ENCODE peak calls at places on chromosomes 6 and 20, in eight cellular contexts. G is Peyer's patch, J is thoracic aorta, W is transverse colon, O is uterus, P is sigmoid colon, B is heart left ventricle, E is A549. F is an unnamed sample.

GRCh38 chr20:38202153-38202981 is 37.3 kb upstream of the TGM2 start:
- DNase-seq in E (no peak), P (peak; percentile 28), G (peak; percentile 29), B (no peak), W (no peak), O (no peak), J (no peak), F (no peak)

GRCh38 chr6:57432162-57432561 is 114.7 kb downstream of the PRIM2 start:
- DNase-seq in W (no peak), O (no peak), P (no peak), B (no peak), E (no peak), G (no peak), J (no peak), F (no peak)

GRCh38 chr6:4647414-4648365 is 128.5 kb upstream of the CDYL start:
- DNase-seq in B (peak; percentile 87), G (peak; percentile 73), J (no peak), W (peak; percentile 80), O (peak; percentile 81), P (peak; percentile 93), E (peak; percentile 81), F (no peak)

GRCh38 chr20:37308098-37309050 is 18.9 kb downstream of the MANBAL start:
- DNase-seq in W (no peak), B (no peak), G (peak; percentile 51), P (peak; percentile 37), E (no peak), J (no peak), O (no peak), F (no peak)

GRCh38 chr6:20605581-20605980 is 71.3 kb downstream of the CDKAL1 start:
- DNase-seq in O (no peak), E (no peak), W (no peak), P (no peak), J (no peak), G (no peak), B (no peak), F (peak; percentile 94)

GRCh38 chr20:34626978-34627377 is 49.9 kb downstream of the PIGU start:
- DNase-seq in B (no peak), E (no peak), P (no peak), O (no peak), G (no peak), J (no peak), W (no peak), F (no peak)

GRCh38 chr20:37523012-37523391 is 2.0 kb downstream of the NNAT start:
- DNase-seq in O (no peak), P (peak; percentile 66), W (no peak), J (no peak), E (no peak), G (peak; percentile 46), B (no peak), F (no peak)

GRCh38 chr6:141598487-141598886 is 534.2 kb upstream of the GJE1 start:
- DNase-seq in W (no peak), E (no peak), B (no peak), P (no peak), O (no peak), J (no peak), G (no peak), F (no peak)

GRCh38 chr6:168607272-168608112 is 166.5 kb downstream of the SMOC2 start:
- DNase-seq in O (peak; percentile 89), B (no peak), E (no peak), W (no peak), J (no peak), G (no peak), P (peak; percentile 57), F (no peak)

GRCh38 chr6:40710626-40711354 is 123.6 kb upstream of the LRFN2 start:
- DNase-seq in E (no peak), P (no peak), G (no peak), W (no peak), O (no peak), B (no peak), J (no peak), F (no peak)

GRCh38 chr6:44275749-44276648 is 5.7 kb downstream of the TMEM151B start:
- DNase-seq in E (no peak), J (no peak), G (no peak), B (no peak), P (no peak), O (no peak), W (no peak), F (no peak)
- H3K4me3 ChIP-seq in E (no peak overlapping the region), J (peak overlapping the region; percentile 64), G (peak overlapping the region; percentile 41), B (peak overlapping the region; percentile 32), P (peak overlapping the region; percentile 43), O (peak overlapping the region; percentile 23), W (no peak overlapping the region), F (no peak overlapping the region)

DNA sequence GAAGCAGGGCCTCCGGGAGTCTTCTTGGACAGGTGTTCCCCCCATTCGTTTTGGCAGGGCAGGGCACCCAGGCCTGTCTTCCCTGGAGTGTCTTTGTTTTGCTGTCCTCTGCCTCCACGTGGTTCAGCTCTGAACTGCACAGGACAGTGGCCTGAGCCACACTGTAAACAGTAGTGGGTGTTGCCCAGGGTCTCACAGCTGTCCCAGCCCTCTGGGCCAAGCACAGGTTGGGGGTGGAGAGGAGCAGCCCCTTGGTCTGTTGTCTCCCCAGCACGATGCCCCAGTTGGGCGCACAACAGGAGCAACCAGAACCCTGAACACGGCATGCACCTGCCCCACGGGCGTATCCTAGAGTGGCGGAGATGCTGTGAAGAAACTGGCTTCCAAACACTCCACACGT is 14.4 kb downstream of the CCDC167 start:
- DNase-seq in J (no peak), O (no peak), B (no peak), E (peak; percentile 19), G (peak; percentile 43), W (no peak), P (no peak), F (no peak)
- TF ChIP-seq CTCF in J (no peak), O (no peak), B (no peak), E (no peak), G (no peak), W (no peak), P (no peak), F (peak; percentile 5)

DNA sequence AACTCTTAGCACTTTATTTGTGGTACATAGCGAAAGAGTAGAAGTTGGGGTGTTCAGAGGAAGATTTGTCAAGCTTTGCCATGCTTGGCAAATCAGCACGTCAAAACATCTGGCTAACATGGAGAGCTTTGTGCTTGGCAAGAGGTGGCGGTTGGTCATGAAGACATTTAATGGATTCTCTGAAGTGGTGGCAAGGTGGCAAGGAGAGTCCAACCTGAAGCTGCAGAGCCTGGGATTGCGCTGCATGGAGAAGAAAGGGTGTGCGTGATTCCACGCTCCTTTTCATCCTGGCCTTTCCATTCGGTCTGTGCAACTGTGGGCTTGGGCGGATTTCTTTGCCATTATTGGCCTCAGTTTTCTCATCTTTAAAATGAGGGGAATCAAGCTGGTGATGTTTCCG is 3.1 kb downstream of the PYGB start:
- DNase-seq in O (no peak), P (no peak), J (no peak), B (no peak), W (peak; percentile 5), G (peak; percentile 34), E (no peak), F (no peak)
- H3K4me3 ChIP-seq in O (no peak overlapping the region), P (peak overlapping the region; percentile 87), J (peak overlapping the region; percentile 76), B (no peak overlapping the region), W (no peak overlapping the region), G (no peak overlapping the region), E (peak overlapping the region; percentile 82), F (peak overlapping the region; percentile 82)

GRCh38 chr6:16134430-16134829 is 5.5 kb downstream of the MYLIP start:
- DNase-seq in O (no peak), P (no peak), B (no peak), J (no peak), E (no peak), G (no peak), W (no peak), F (no peak)

GRCh38 chr6:16132909-16133308 is 4.0 kb downstream of the MYLIP start:
- DNase-seq in B (no peak), W (no peak), J (no peak), E (no peak), G (no peak), P (no peak), O (no peak), F (no peak)

GRCh38 chr6:16136536-16137450 is 7.9 kb downstream of the MYLIP start:
- DNase-seq in O (no peak), P (no peak), G (no peak), E (peak; percentile 5), J (no peak), W (no peak), B (no peak), F (peak; percentile 42)

GRCh38 chr6:16136086-16136485 is 7.2 kb downstream of the MYLIP start:
- DNase-seq in O (no peak), J (no peak), B (no peak), G (no peak), P (no peak), E (no peak), W (no peak), F (no peak)

GRCh38 chr6:16135078-16135477 is 6.2 kb downstream of the MYLIP start:
- DNase-seq in O (no peak), B (no peak), J (no peak), G (no peak), P (no peak), W (no peak), E (no peak), F (no peak)
- TF ChIP-seq CTCF in O (no peak), B (no peak), J (no peak), G (no peak), P (no peak), W (no peak), E (no peak), F (no peak)